ENCODE peak calls at places on chromosomes 12 and 14, in four cellular contexts. U is OCI-LY7; X is CD8-positive, alpha-beta T cell; T is endodermal cell. O is an unnamed sample.

GRCh38 chr12:112503521-112503920 is 84.8 kb downstream of the PTPN11 start:
- DNase-seq in X (no peak), U (no peak), T (no peak), O (no peak)

GRCh38 chr12:32108829-32109228 is 2.2 kb downstream of the BICD1 start:
- DNase-seq in T (no peak), X (no peak), U (peak), O (peak)

GRCh38 chr12:13205809-13206559 is 9.5 kb downstream of the EMP1 start:
- DNase-seq in T (no peak), X (no peak), U (no peak), O (peak)

GRCh38 chr12:57842342-57843294 is 3.9 kb downstream of the CTDSP2 start:
- DNase-seq in T (peak), X (peak), U (peak), O (peak)

GRCh38 chr12:95118788-95119179 is 45.4 kb upstream of the NR2C1 start:
- DNase-seq in X (no peak), T (no peak), U (no peak), O (no peak)

GRCh38 chr14:70416717-70417349 is at the start of gene SYNJ2BP:
- DNase-seq in T (peak), X (peak), U (peak), O (peak)

GRCh38 chr14:93648440-93649168 is 139.7 kb downstream of the PRIMA1 start:
- DNase-seq in U (peak), T (peak), X (no peak), O (peak)

GRCh38 chr12:54592316-54592715 is 3.9 kb upstream of the PPP1R1A start:
- DNase-seq in T (no peak), X (no peak), U (no peak), O (no peak)

GRCh38 chr12:114625294-114625851 is 58.6 kb downstream of the TBX3 start:
- DNase-seq in T (peak), X (peak), U (peak), O (peak)

GRCh38 chr12:3207858-3208257 is 130.7 kb downstream of the TSPAN9 start:
- DNase-seq in T (peak), X (no peak), U (no peak), O (peak)

GRCh38 chr12:132310181-132311040 is 19.0 kb downstream of the GALNT9 start:
- DNase-seq in U (no peak), X (no peak), T (no peak), O (no peak)

GRCh38 chr14:94659953-94660946 is 48.1 kb downstream of the SERPINA3 start:
- DNase-seq in U (no peak), T (no peak), X (no peak), O (no peak)

GRCh38 chr12:88691811-88692210 is 111.5 kb upstream of the KITLG start:
- DNase-seq in U (no peak), T (no peak), X (no peak), O (no peak)

GRCh38 chr14:56608682-56609081 is 29.1 kb downstream of the TMEM260 start:
- DNase-seq in T (no peak), X (no peak), U (peak), O (no peak)

GRCh38 chr12:1936406-1937320 is 18.2 kb upstream of the CACNA2D4 start:
- DNase-seq in T (no peak), X (no peak), U (no peak), O (no peak)

GRCh38 chr12:122435186-122435585 is 12.7 kb upstream of the CLIP1 start:
- DNase-seq in U (no peak), T (no peak), X (no peak), O (no peak)

GRCh38 chr12:117151195-117152031 is 38.9 kb downstream of the FBXO21 start:
- DNase-seq in X (no peak), U (peak), T (peak), O (no peak)

GRCh38 chr14:23951590-23952143 is 1.9 kb upstream of the DHRS4 start:
- DNase-seq in U (no peak), X (no peak), T (peak), O (peak)

GRCh38 chr12:76032043-76032981 is 736 bp upstream of the PHLDA1 start:
- DNase-seq in U (peak), T (peak), X (no peak), O (no peak)

GRCh38 chr14:26527095-26527494 is 70.7 kb downstream of the NOVA1 start:
- DNase-seq in X (no peak), U (no peak), T (no peak), O (no peak)

GRCh38 chr14:85534914-85535313 is 5.0 kb downstream of the FLRT2 start:
- DNase-seq in X (no peak), U (no peak), T (peak), O (no peak)

GRCh38 chr12:83408841-83409240 is 722.1 kb downstream of the TMTC2 start:
- DNase-seq in X (no peak), T (no peak), U (no peak), O (no peak)

GRCh38 chr12:121124402-121125109 is 8.1 kb upstream of the P2RX7 start:
- DNase-seq in X (no peak), T (peak), U (no peak), O (no peak)

GRCh38 chr12:100698518-100698917 is 96.1 kb upstream of the ANO4 start:
- DNase-seq in X (no peak), U (no peak), T (no peak), O (no peak)

GRCh38 chr14:100621806-100622205 is 34.6 kb upstream of the BEGAIN start:
- DNase-seq in U (peak), X (no peak), T (peak), O (peak)

DNA sequence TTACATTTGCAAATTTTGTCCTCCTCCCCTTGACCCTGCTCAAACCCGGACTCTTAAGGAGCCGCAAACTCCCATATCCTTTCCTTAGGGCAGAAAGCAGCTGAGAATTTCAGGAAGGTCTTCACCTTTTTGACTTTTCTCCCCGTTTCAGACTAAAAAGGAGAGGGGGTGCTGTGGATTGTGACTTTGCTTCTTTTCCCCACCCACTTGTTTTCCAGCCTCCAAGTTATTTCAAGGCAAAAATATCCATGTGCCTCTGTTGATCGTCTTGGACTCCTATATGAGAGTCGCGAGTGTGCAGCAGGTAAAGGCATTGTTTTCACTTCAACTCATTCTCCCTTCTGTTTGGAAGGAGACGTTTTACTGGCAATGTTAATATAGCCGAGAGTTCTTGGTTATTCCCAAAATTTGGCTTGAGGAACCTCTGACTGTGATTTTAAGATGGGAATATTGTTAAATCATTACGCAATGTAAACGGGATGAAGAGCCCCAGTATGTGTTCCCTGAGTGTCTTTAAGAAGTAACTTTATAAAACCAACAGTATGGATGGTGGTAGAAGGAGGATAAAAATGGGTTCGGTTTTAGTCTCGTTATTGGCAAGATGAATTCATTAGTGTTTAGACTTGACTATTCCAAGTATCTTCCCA is 663 bp downstream of the LRRK2 start:
- DNase-seq in X (no peak), U (no peak), T (no peak), O (no peak)
- H3K4me3 ChIP-seq in X (peak), U (peak), T (peak), O (no peak)

GRCh38 chr14:99190696-99191662 is 81.0 kb downstream of the BCL11B start:
- DNase-seq in U (no peak), T (no peak), X (peak), O (no peak)
- H3K4me3 ChIP-seq in U (no peak), T (no peak), X (peak), O (peak)

GRCh38 chr12:18165422-18165871 is 75.5 kb upstream of the RERGL start:
- DNase-seq in T (no peak), X (no peak), U (peak), O (no peak)
- H3K4me3 ChIP-seq in T (no peak), X (no peak), U (no peak), O (no peak)

GRCh38 chr12:16880864-16881285 is 274.9 kb upstream of the LMO3 start:
- DNase-seq in T (peak), X (no peak), U (no peak), O (no peak)
- H3K4me3 ChIP-seq in T (peak), X (no peak), U (no peak), O (no peak)

GRCh38 chr12:110686294-110686903 is 2.5 kb downstream of the HVCN1 start:
- DNase-seq in X (no peak), U (no peak), T (no peak), O (no peak)
- H3K4me3 ChIP-seq in X (no peak), U (no peak), T (no peak), O (no peak)

GRCh38 chr12:18296201-18296908 is 35.0 kb downstream of the PIK3C2G start:
- DNase-seq in X (no peak), T (no peak), U (no peak), O (no peak)

GRCh38 chr12:18294889-18295288 is 33.6 kb downstream of the PIK3C2G start:
- DNase-seq in U (no peak), X (no peak), T (no peak), O (no peak)

GRCh38 chr12:18297883-18298282 is 36.6 kb downstream of the PIK3C2G start:
- DNase-seq in U (no peak), T (no peak), X (no peak), O (no peak)

DNA sequence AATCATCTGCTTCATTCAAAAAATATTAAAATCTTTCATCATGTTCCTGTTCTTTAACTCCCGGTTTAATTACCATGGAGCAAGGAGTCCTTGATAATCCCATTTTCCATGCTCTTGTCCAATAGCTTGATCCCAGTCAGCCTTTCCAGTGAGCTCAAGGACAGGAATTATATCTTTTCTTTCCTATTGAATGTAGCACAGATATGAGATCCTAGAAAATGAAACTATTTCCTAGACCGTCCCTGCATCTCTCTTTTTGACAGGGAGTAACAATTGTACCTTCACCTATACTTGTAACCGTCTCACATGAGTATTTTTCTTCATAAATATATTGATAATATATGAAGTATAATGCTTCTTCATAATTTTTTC is 35.6 kb downstream of the PIK3C2G start:
- DNase-seq in T (no peak), X (no peak), U (no peak), O (no peak)
- H3K4me3 ChIP-seq in T (no peak), X (no peak), U (no peak), O (no peak)

GRCh38 chr12:12032260-12032761 is 38.4 kb upstream of the BCL2L14 start:
- DNase-seq in X (no peak), U (peak), T (peak), O (no peak)
- H3K4me3 ChIP-seq in X (no peak), U (peak), T (no peak), O (no peak)

O was measured in Jurkat, Clone E6-1.